ENCODE peak calls at places on chromosome 17, in five cellular contexts. One of them, this sample, is unnamed.

GRCh38 chr17:1789936-1790335 is 28.1 kb downstream of the SERPINF1 start:
- DNase-seq in iPS DF 6.9: no peak
- DNase-seq in ELF-1: no peak
- DNase-seq in psoas muscle: no peak
- DNase-seq in stimulated activated CD8-positive, alpha-beta memory T cell treated with anti-CD3 and anti-CD28 coated beads, Interleukin-7, amount 100 ng/mL, for 1 hour: no peak
- DNase-seq in this sample: no peak

GRCh38 chr17:79183221-79184158 is 108.9 kb downstream of the ENGASE start:
- DNase-seq in iPS DF 6.9: no peak
- DNase-seq in ELF-1: peak
- DNase-seq in psoas muscle: no peak
- DNase-seq in stimulated activated CD8-positive, alpha-beta memory T cell treated with anti-CD3 and anti-CD28 coated beads, Interleukin-7, amount 100 ng/mL, for 1 hour: no peak
- DNase-seq in this sample: no peak

GRCh38 chr17:81666342-81667191 is at the start of the genes CCDC137 and OXLD1:
- DNase-seq in iPS DF 6.9: peak
- DNase-seq in ELF-1: peak
- DNase-seq in psoas muscle: peak
- DNase-seq in stimulated activated CD8-positive, alpha-beta memory T cell treated with anti-CD3 and anti-CD28 coated beads, Interleukin-7, amount 100 ng/mL, for 1 hour: peak
- DNase-seq in this sample: peak

GRCh38 chr17:19003966-19004600 is 481 bp downstream of the FAM83G start:
- DNase-seq in iPS DF 6.9: no peak
- DNase-seq in ELF-1: peak
- DNase-seq in psoas muscle: no peak
- DNase-seq in stimulated activated CD8-positive, alpha-beta memory T cell treated with anti-CD3 and anti-CD28 coated beads, Interleukin-7, amount 100 ng/mL, for 1 hour: peak
- DNase-seq in this sample: no peak

GRCh38 chr17:43736389-43736788 is 22.2 kb downstream of the SOST start:
- DNase-seq in iPS DF 6.9: no peak
- DNase-seq in ELF-1: no peak
- DNase-seq in psoas muscle: no peak
- DNase-seq in stimulated activated CD8-positive, alpha-beta memory T cell treated with anti-CD3 and anti-CD28 coated beads, Interleukin-7, amount 100 ng/mL, for 1 hour: no peak
- DNase-seq in this sample: no peak

GRCh38 chr17:8734876-8735275 is 9.8 kb downstream of the CCDC42 start:
- DNase-seq in iPS DF 6.9: no peak
- DNase-seq in ELF-1: no peak
- DNase-seq in psoas muscle: no peak
- DNase-seq in stimulated activated CD8-positive, alpha-beta memory T cell treated with anti-CD3 and anti-CD28 coated beads, Interleukin-7, amount 100 ng/mL, for 1 hour: no peak
- DNase-seq in this sample: no peak

GRCh38 chr17:57553991-57554825 is 190.9 kb downstream of the CCDC182 start:
- DNase-seq in iPS DF 6.9: peak
- DNase-seq in ELF-1: peak
- DNase-seq in psoas muscle: no peak
- DNase-seq in stimulated activated CD8-positive, alpha-beta memory T cell treated with anti-CD3 and anti-CD28 coated beads, Interleukin-7, amount 100 ng/mL, for 1 hour: no peak
- DNase-seq in this sample: no peak

GRCh38 chr17:19830061-19830460 is 37.7 kb downstream of the ULK2 start:
- DNase-seq in iPS DF 6.9: no peak
- DNase-seq in ELF-1: no peak
- DNase-seq in psoas muscle: no peak
- DNase-seq in stimulated activated CD8-positive, alpha-beta memory T cell treated with anti-CD3 and anti-CD28 coated beads, Interleukin-7, amount 100 ng/mL, for 1 hour: no peak
- DNase-seq in this sample: no peak

GRCh38 chr17:34251186-34251585 is 3.9 kb upstream of the CCL2 start:
- DNase-seq in iPS DF 6.9: no peak
- DNase-seq in ELF-1: no peak
- DNase-seq in psoas muscle: no peak
- DNase-seq in stimulated activated CD8-positive, alpha-beta memory T cell treated with anti-CD3 and anti-CD28 coated beads, Interleukin-7, amount 100 ng/mL, for 1 hour: no peak
- DNase-seq in this sample: no peak

GRCh38 chr17:59451706-59452105 is 113.7 kb upstream of the DHX40 start:
- DNase-seq in iPS DF 6.9: no peak
- DNase-seq in ELF-1: no peak
- DNase-seq in psoas muscle: no peak
- DNase-seq in stimulated activated CD8-positive, alpha-beta memory T cell treated with anti-CD3 and anti-CD28 coated beads, Interleukin-7, amount 100 ng/mL, for 1 hour: no peak
- DNase-seq in this sample: no peak